ENCODE peak calls at places on chromosomes 13 and 19, in four cellular contexts. One of them, this sample, is unnamed.

GRCh38 chr19:40278361-40279045 is 6.6 kb downstream of the AKT2 start:
- DNase-seq in cardiac fibroblast: no peak
- DNase-seq in lower leg skin: no peak
- DNase-seq in uterus: peak
- DNase-seq in this sample: no peak

GRCh38 chr13:102020611-102021216 is 381.1 kb downstream of the FGF14 start:
- DNase-seq in cardiac fibroblast: peak
- DNase-seq in lower leg skin: no peak
- DNase-seq in uterus: no peak
- DNase-seq in this sample: no peak

GRCh38 chr19:1267441-1268391 is 1.4 kb upstream of the CIRBP start:
- DNase-seq in cardiac fibroblast: peak
- DNase-seq in lower leg skin: peak
- DNase-seq in uterus: peak
- DNase-seq in this sample: no peak

GRCh38 chr13:82374719-82375118 is 1507.6 kb downstream of the SLITRK1 start:
- DNase-seq in cardiac fibroblast: no peak
- DNase-seq in lower leg skin: no peak
- DNase-seq in uterus: no peak
- DNase-seq in this sample: no peak

GRCh38 chr13:28251462-28251861 is 113.1 kb downstream of the PAN3 start:
- DNase-seq in cardiac fibroblast: no peak
- DNase-seq in lower leg skin: no peak
- DNase-seq in uterus: no peak
- DNase-seq in this sample: peak

GRCh38 chr19:39832341-39833083 is 1.4 kb downstream of the DYRK1B start:
- DNase-seq in cardiac fibroblast: no peak
- DNase-seq in lower leg skin: no peak
- DNase-seq in uterus: no peak
- DNase-seq in this sample: no peak

GRCh38 chr19:41309225-41310030 is 544 bp upstream of the CCDC97 start:
- DNase-seq in cardiac fibroblast: no peak
- DNase-seq in lower leg skin: no peak
- DNase-seq in uterus: no peak
- DNase-seq in this sample: no peak

GRCh38 chr13:24882665-24883064 is 118.7 kb downstream of the RNF17 start:
- DNase-seq in cardiac fibroblast: no peak
- DNase-seq in lower leg skin: no peak
- DNase-seq in uterus: no peak
- DNase-seq in this sample: no peak

GRCh38 chr13:100387416-100387815 is 201.2 kb downstream of the GGACT start:
- DNase-seq in cardiac fibroblast: no peak
- DNase-seq in lower leg skin: no peak
- DNase-seq in uterus: no peak
- DNase-seq in this sample: no peak

GRCh38 chr13:31322702-31323101 is 122.9 kb downstream of the B3GLCT start:
- DNase-seq in cardiac fibroblast: no peak
- DNase-seq in lower leg skin: no peak
- DNase-seq in uterus: peak
- DNase-seq in this sample: no peak

GRCh38 chr13:48891586-48891985 is 84.1 kb upstream of the FNDC3A start:
- DNase-seq in cardiac fibroblast: peak
- DNase-seq in lower leg skin: peak
- DNase-seq in uterus: no peak
- DNase-seq in this sample: no peak

DNA sequence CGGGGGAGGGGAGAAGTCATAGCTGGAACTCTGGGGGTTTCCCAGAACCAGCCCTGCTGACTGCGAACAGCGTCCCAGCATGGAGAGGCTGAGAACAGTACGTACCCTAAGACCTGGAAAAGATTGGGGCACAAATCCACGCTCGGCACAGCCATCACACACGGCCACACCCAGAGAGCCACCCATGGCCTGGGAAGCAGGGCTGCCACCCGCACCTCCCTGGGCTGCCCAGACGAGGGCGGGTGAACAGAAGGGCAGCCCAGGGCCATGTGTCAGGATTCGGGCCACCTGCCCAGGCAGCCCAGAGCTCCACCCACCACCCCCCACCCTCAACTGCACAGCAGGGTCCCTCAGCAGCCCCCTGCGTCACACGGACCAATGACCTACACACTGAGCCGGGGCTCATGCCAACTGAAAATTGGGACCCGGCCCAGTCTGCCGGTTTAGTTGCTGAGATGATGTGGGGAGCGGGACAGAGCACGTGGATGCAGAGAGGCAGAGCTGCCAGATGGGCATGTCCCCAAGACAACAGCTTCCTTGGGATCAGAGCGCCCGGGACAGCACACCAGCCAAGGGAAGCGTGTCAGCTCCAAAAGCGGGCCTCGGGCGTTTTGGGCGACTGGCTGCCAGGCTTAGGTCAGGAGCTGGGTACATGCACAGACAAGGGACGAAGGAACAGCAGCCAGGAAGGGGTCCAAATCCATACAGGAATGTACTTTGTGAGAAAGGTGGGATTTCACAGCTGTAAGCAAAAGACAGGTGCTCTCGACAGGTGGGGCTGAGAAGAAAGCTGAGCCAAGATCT is 8.4 kb downstream of the UBXN6 start:
- DNase-seq in cardiac fibroblast: no peak
- DNase-seq in lower leg skin: peak
- DNase-seq in uterus: no peak
- DNase-seq in this sample: no peak
- TF ChIP-seq CTCF in cardiac fibroblast: no peak
- TF ChIP-seq CTCF in lower leg skin: no peak
- TF ChIP-seq CTCF in uterus: no peak
- TF ChIP-seq CTCF in this sample: no peak

GRCh38 chr13:64688893-64689677 is 2541.1 kb downstream of the PCDH9 start:
- DNase-seq in cardiac fibroblast: peak
- DNase-seq in lower leg skin: no peak
- DNase-seq in uterus: no peak
- DNase-seq in this sample: no peak

GRCh38 chr13:64684108-64684507 is 2546.0 kb downstream of the PCDH9 start:
- DNase-seq in cardiac fibroblast: no peak
- DNase-seq in lower leg skin: no peak
- DNase-seq in uterus: no peak
- DNase-seq in this sample: no peak

GRCh38 chr13:64680739-64681138 is 2549.4 kb downstream of the PCDH9 start:
- DNase-seq in cardiac fibroblast: no peak
- DNase-seq in lower leg skin: no peak
- DNase-seq in uterus: no peak
- DNase-seq in this sample: no peak

GRCh38 chr13:64684685-64685431 is 2545.3 kb downstream of the PCDH9 start:
- DNase-seq in cardiac fibroblast: peak
- DNase-seq in lower leg skin: no peak
- DNase-seq in uterus: no peak
- DNase-seq in this sample: no peak
- TF ChIP-seq CTCF in cardiac fibroblast: no peak
- TF ChIP-seq CTCF in lower leg skin: no peak
- TF ChIP-seq CTCF in uterus: no peak
- TF ChIP-seq CTCF in this sample: no peak

DNA sequence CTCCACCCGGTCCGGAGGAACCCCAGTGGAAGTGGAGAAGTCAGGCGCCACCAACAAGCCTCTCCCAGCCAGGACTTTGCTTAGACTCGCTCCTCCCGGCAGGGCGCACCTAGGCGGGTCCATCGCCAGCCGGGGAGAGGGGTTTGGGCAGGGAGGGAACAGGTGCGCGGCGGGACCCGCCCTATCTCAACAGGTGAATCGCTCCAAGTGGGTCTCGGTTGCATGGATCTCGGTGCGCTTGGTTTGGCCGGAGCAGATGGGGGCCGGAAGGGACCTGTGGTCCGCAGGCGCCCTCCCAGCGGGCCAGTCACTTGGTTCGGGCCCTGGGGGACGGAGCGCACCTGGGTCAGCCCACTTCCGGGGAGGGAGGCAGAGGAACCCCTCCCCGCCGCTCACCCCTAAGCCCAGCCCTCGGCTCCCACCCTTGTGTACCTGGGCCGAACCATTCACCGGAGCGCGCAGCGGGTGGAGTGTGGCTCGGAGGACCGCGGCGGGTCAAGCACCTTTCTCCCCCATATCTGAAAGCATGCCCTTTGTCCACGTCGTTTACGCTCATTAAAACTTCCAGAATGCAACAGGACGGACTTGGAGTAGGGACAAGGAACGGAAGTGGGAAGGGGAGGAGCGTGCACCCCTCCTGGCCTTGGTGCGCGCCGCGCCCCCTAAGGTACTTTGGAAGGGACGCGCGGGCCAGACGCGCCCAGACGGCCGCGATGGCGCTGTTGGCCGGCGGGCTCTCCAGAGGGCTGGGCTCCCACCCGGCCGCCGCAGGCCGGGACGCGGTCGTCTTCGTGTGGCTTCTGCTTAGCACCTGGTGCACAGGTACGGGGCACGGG is at the start of gene LSR:
- DNase-seq in cardiac fibroblast: no peak
- DNase-seq in lower leg skin: peak
- DNase-seq in uterus: no peak
- DNase-seq in this sample: no peak
- TF ChIP-seq CTCF in cardiac fibroblast: no peak
- TF ChIP-seq CTCF in lower leg skin: no peak
- TF ChIP-seq CTCF in uterus: no peak
- TF ChIP-seq CTCF in this sample: no peak

GRCh38 chr19:18112989-18113478 is 15.5 kb downstream of the MAST3 start:
- DNase-seq in cardiac fibroblast: peak
- DNase-seq in lower leg skin: peak
- DNase-seq in uterus: peak
- DNase-seq in this sample: peak
- TF ChIP-seq CTCF in cardiac fibroblast: peak
- TF ChIP-seq CTCF in lower leg skin: no peak
- TF ChIP-seq CTCF in uterus: peak
- TF ChIP-seq CTCF in this sample: peak

DNA sequence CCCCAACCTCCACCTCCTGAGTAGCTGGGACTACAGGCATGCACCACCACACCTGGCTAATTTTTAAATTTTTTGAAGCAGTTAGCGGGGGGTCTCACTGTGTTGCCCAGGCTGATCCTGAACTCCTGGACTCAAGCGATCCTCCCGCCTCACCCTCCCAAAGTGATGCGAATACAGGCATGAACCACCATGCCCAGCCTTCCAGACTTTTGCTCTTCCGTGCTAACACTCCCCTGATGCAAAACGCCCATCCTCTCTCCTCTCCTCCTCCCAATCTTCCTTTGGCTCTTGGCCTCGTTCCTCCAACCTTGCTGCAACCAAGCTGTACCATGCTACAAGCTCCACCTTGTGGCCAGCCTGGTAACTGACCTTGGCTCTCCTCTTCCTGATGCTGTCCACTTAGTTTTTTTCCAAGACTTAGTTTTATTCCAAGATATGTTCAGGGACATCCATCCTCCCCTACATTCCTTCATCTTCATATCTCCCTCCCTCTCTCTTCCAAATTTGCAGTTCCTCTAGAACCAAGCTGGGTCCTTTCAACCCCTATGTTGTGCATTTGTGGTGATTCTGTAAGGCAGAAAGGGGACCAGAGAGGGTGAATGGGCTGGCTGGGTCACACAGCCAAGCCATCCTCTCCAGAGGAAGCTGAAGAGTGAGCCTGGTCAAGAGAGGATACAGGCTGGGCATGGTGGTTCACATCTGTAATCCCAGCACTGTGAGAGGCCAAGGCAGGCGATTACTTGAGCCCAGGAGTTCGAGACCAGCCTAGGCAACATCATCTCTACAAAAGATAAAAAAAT is 32.8 kb downstream of the TINCR start:
- DNase-seq in cardiac fibroblast: peak
- DNase-seq in lower leg skin: no peak
- DNase-seq in uterus: no peak
- DNase-seq in this sample: no peak
- TF ChIP-seq CTCF in cardiac fibroblast: peak
- TF ChIP-seq CTCF in lower leg skin: no peak
- TF ChIP-seq CTCF in uterus: no peak
- TF ChIP-seq CTCF in this sample: peak

GRCh38 chr13:110576070-110576394 is 14.5 kb upstream of the RAB20 start:
- DNase-seq in cardiac fibroblast: no peak
- DNase-seq in lower leg skin: no peak
- DNase-seq in uterus: no peak
- DNase-seq in this sample: no peak
- TF ChIP-seq CTCF in cardiac fibroblast: no peak
- TF ChIP-seq CTCF in lower leg skin: no peak
- TF ChIP-seq CTCF in uterus: no peak
- TF ChIP-seq CTCF in this sample: no peak

GRCh38 chr19:55486043-55486970 is 1.3 kb downstream of the NAT14 start:
- DNase-seq in cardiac fibroblast: no peak
- DNase-seq in lower leg skin: no peak
- DNase-seq in uterus: peak
- DNase-seq in this sample: no peak
- TF ChIP-seq CTCF in cardiac fibroblast: peak
- TF ChIP-seq CTCF in lower leg skin: no peak
- TF ChIP-seq CTCF in uterus: peak
- TF ChIP-seq CTCF in this sample: no peak